ENCODE peak calls at places on chromosomes 7 and 10, in nine cellular contexts. One of them, this sample, is unnamed.

GRCh38 chr7:109322833-109323232 is 753.2 kb downstream of the DNAJB9 start:
- DNase-seq in lower lobe of right lung: no peak
- DNase-seq in anterior cingulate cortex: no peak
- DNase-seq in HT1080: no peak
- DNase-seq in hepatocyte: no peak
- DNase-seq in germinal center: no peak
- DNase-seq in T-helper 9 cell: no peak
- DNase-seq in retina: no peak
- DNase-seq in stimulated activated CD4-positive, alpha-beta T cell treated with anti-CD3 and anti-CD28 coated beads, Interleukin-4, amount 100 ng/mL, for 24 hours: no peak
- DNase-seq in this sample: no peak

GRCh38 chr10:76303682-76304316 is 872.4 kb downstream of the LRMDA start:
- DNase-seq in lower lobe of right lung: peak; percentile 77
- DNase-seq in stimulated activated CD4-positive, alpha-beta T cell treated with anti-CD3 and anti-CD28 coated beads, Interleukin-4, amount 100 ng/mL, for 24 hours: peak; percentile 9
- DNase-seq in retina: peak; percentile 77
- DNase-seq in anterior cingulate cortex: peak; percentile 28
- DNase-seq in T-helper 9 cell: no peak
- DNase-seq in HT1080: peak; percentile 51
- DNase-seq in germinal center: peak; percentile 10
- DNase-seq in hepatocyte: peak; percentile 89
- DNase-seq in this sample: no peak

GRCh38 chr7:126778101-126778500 is 474.6 kb downstream of the GRM8 start:
- DNase-seq in HT1080: no peak
- DNase-seq in retina: no peak
- DNase-seq in anterior cingulate cortex: no peak
- DNase-seq in stimulated activated CD4-positive, alpha-beta T cell treated with anti-CD3 and anti-CD28 coated beads, Interleukin-4, amount 100 ng/mL, for 24 hours: no peak
- DNase-seq in hepatocyte: no peak
- DNase-seq in lower lobe of right lung: no peak
- DNase-seq in T-helper 9 cell: no peak
- DNase-seq in germinal center: no peak
- DNase-seq in this sample: no peak

GRCh38 chr7:15305002-15305600 is 256.7 kb downstream of the AGMO start:
- DNase-seq in stimulated activated CD4-positive, alpha-beta T cell treated with anti-CD3 and anti-CD28 coated beads, Interleukin-4, amount 100 ng/mL, for 24 hours: no peak
- DNase-seq in anterior cingulate cortex: no peak
- DNase-seq in germinal center: no peak
- DNase-seq in hepatocyte: peak; percentile 59
- DNase-seq in T-helper 9 cell: no peak
- DNase-seq in lower lobe of right lung: no peak
- DNase-seq in retina: peak; percentile 8
- DNase-seq in HT1080: peak; percentile 36
- DNase-seq in this sample: no peak

GRCh38 chr10:271201-271600 is 135.9 kb downstream of the ZMYND11 start:
- DNase-seq in HT1080: peak; percentile 31
- DNase-seq in hepatocyte: no peak
- DNase-seq in T-helper 9 cell: no peak
- DNase-seq in retina: no peak
- DNase-seq in stimulated activated CD4-positive, alpha-beta T cell treated with anti-CD3 and anti-CD28 coated beads, Interleukin-4, amount 100 ng/mL, for 24 hours: no peak
- DNase-seq in lower lobe of right lung: no peak
- DNase-seq in germinal center: no peak
- DNase-seq in anterior cingulate cortex: no peak
- DNase-seq in this sample: no peak

GRCh38 chr10:133143546-133143945 is 16.5 kb upstream of the KNDC1 start:
- DNase-seq in stimulated activated CD4-positive, alpha-beta T cell treated with anti-CD3 and anti-CD28 coated beads, Interleukin-4, amount 100 ng/mL, for 24 hours: no peak
- DNase-seq in retina: no peak
- DNase-seq in hepatocyte: peak; percentile 10
- DNase-seq in lower lobe of right lung: peak; percentile 31
- DNase-seq in germinal center: no peak
- DNase-seq in HT1080: no peak
- DNase-seq in anterior cingulate cortex: no peak
- DNase-seq in T-helper 9 cell: no peak
- DNase-seq in this sample: no peak

GRCh38 chr10:89478739-89479116 is 56.7 kb downstream of the SLC16A12 start:
- DNase-seq in germinal center: no peak
- DNase-seq in anterior cingulate cortex: no peak
- DNase-seq in hepatocyte: no peak
- DNase-seq in stimulated activated CD4-positive, alpha-beta T cell treated with anti-CD3 and anti-CD28 coated beads, Interleukin-4, amount 100 ng/mL, for 24 hours: no peak
- DNase-seq in lower lobe of right lung: no peak
- DNase-seq in T-helper 9 cell: no peak
- DNase-seq in HT1080: no peak
- DNase-seq in retina: no peak
- DNase-seq in this sample: no peak

GRCh38 chr7:78434281-78434680 is 635.7 kb downstream of the PHTF2 start:
- DNase-seq in stimulated activated CD4-positive, alpha-beta T cell treated with anti-CD3 and anti-CD28 coated beads, Interleukin-4, amount 100 ng/mL, for 24 hours: no peak
- DNase-seq in anterior cingulate cortex: no peak
- DNase-seq in hepatocyte: no peak
- DNase-seq in lower lobe of right lung: no peak
- DNase-seq in germinal center: no peak
- DNase-seq in retina: no peak
- DNase-seq in HT1080: no peak
- DNase-seq in T-helper 9 cell: no peak
- DNase-seq in this sample: no peak

GRCh38 chr7:102268635-102269034 is 18.0 kb upstream of the SH2B2 start:
- DNase-seq in lower lobe of right lung: no peak
- DNase-seq in T-helper 9 cell: no peak
- DNase-seq in germinal center: no peak
- DNase-seq in stimulated activated CD4-positive, alpha-beta T cell treated with anti-CD3 and anti-CD28 coated beads, Interleukin-4, amount 100 ng/mL, for 24 hours: no peak
- DNase-seq in anterior cingulate cortex: no peak
- DNase-seq in retina: no peak
- DNase-seq in HT1080: no peak
- DNase-seq in hepatocyte: no peak
- DNase-seq in this sample: no peak

GRCh38 chr7:71735961-71736556 is 604.1 kb downstream of the GALNT17 start:
- DNase-seq in lower lobe of right lung: peak; percentile 55
- DNase-seq in hepatocyte: peak; percentile 86
- DNase-seq in anterior cingulate cortex: peak; percentile 14
- DNase-seq in stimulated activated CD4-positive, alpha-beta T cell treated with anti-CD3 and anti-CD28 coated beads, Interleukin-4, amount 100 ng/mL, for 24 hours: peak; percentile 40
- DNase-seq in T-helper 9 cell: peak; percentile 22
- DNase-seq in HT1080: peak; percentile 43
- DNase-seq in germinal center: peak; percentile 21
- DNase-seq in retina: peak; percentile 80
- DNase-seq in this sample: peak; percentile 58

This sample was measured in vagina.